ENCODE peak calls at places on chromosomes 11 and 22, in five cellular contexts. One of them, this sample, is unnamed.

GRCh38 chr11:131375421-131375820 is 5.0 kb downstream of the NTM start:
- DNase-seq in lung: no peak
- DNase-seq in cardiac fibroblast: no peak
- DNase-seq in IMR-90: no peak
- DNase-seq in astrocyte of the spinal cord: no peak
- DNase-seq in this sample: no peak

GRCh38 chr11:104191124-104191523 is 27.2 kb upstream of the PDGFD start:
- DNase-seq in IMR-90: peak
- DNase-seq in cardiac fibroblast: peak
- DNase-seq in lung: no peak
- DNase-seq in astrocyte of the spinal cord: peak
- DNase-seq in this sample: peak

GRCh38 chr11:32698579-32698978 is 95.9 kb downstream of the CCDC73 start:
- DNase-seq in cardiac fibroblast: no peak
- DNase-seq in lung: no peak
- DNase-seq in IMR-90: no peak
- DNase-seq in astrocyte of the spinal cord: no peak
- DNase-seq in this sample: no peak

GRCh38 chr11:47495856-47496217 is 46.9 kb upstream of the RAPSN start:
- DNase-seq in IMR-90: no peak
- DNase-seq in lung: no peak
- DNase-seq in astrocyte of the spinal cord: no peak
- DNase-seq in cardiac fibroblast: no peak
- DNase-seq in this sample: no peak

GRCh38 chr11:63558459-63559157 is 4.6 kb downstream of the PLAAT2 start:
- DNase-seq in astrocyte of the spinal cord: no peak
- DNase-seq in lung: no peak
- DNase-seq in cardiac fibroblast: no peak
- DNase-seq in IMR-90: no peak
- DNase-seq in this sample: no peak

GRCh38 chr11:11876458-11876857 is 34.7 kb downstream of the USP47 start:
- DNase-seq in astrocyte of the spinal cord: no peak
- DNase-seq in cardiac fibroblast: peak
- DNase-seq in lung: no peak
- DNase-seq in IMR-90: no peak
- DNase-seq in this sample: peak

GRCh38 chr22:17861909-17862308 is 87.6 kb upstream of the BID start:
- DNase-seq in astrocyte of the spinal cord: no peak
- DNase-seq in IMR-90: no peak
- DNase-seq in lung: no peak
- DNase-seq in cardiac fibroblast: no peak
- DNase-seq in this sample: no peak

GRCh38 chr11:3106736-3107524 is 49.7 kb upstream of the CARS1 start:
- DNase-seq in IMR-90: no peak
- DNase-seq in lung: no peak
- DNase-seq in cardiac fibroblast: no peak
- DNase-seq in astrocyte of the spinal cord: no peak
- DNase-seq in this sample: no peak

GRCh38 chr22:45510376-45511232 is 7.9 kb downstream of the FBLN1 start:
- DNase-seq in astrocyte of the spinal cord: no peak
- DNase-seq in cardiac fibroblast: no peak
- DNase-seq in IMR-90: no peak
- DNase-seq in lung: no peak
- DNase-seq in this sample: no peak

GRCh38 chr11:110774138-110775014 is 62.1 kb upstream of the ARHGAP20 start:
- DNase-seq in astrocyte of the spinal cord: peak
- DNase-seq in IMR-90: peak
- DNase-seq in cardiac fibroblast: peak
- DNase-seq in lung: no peak
- DNase-seq in this sample: no peak

GRCh38 chr11:79062814-79063762 is 377.7 kb downstream of the TENM4 start:
- DNase-seq in IMR-90: peak
- DNase-seq in astrocyte of the spinal cord: no peak
- DNase-seq in cardiac fibroblast: peak
- DNase-seq in lung: no peak
- DNase-seq in this sample: peak

GRCh38 chr22:44664149-44664548 is 37.9 kb upstream of the PRR5 start:
- DNase-seq in astrocyte of the spinal cord: peak
- DNase-seq in cardiac fibroblast: no peak
- DNase-seq in lung: peak
- DNase-seq in IMR-90: peak
- DNase-seq in this sample: peak

GRCh38 chr11:44619931-44620725 is 54.7 kb downstream of the CD82 start:
- DNase-seq in lung: peak
- DNase-seq in cardiac fibroblast: no peak
- DNase-seq in IMR-90: no peak
- DNase-seq in astrocyte of the spinal cord: no peak
- DNase-seq in this sample: no peak

GRCh38 chr11:122202951-122203456 is 87.0 kb upstream of the BLID start:
- DNase-seq in IMR-90: peak
- DNase-seq in cardiac fibroblast: peak
- DNase-seq in astrocyte of the spinal cord: peak
- DNase-seq in lung: peak
- DNase-seq in this sample: peak

GRCh38 chr22:44431256-44431655 is 66.8 kb downstream of the RTL6 start:
- DNase-seq in lung: no peak
- DNase-seq in IMR-90: no peak
- DNase-seq in cardiac fibroblast: no peak
- DNase-seq in astrocyte of the spinal cord: no peak
- DNase-seq in this sample: no peak

GRCh38 chr11:2092464-2092910 is 46.7 kb downstream of the IGF2 start:
- DNase-seq in IMR-90: no peak
- DNase-seq in cardiac fibroblast: no peak
- DNase-seq in astrocyte of the spinal cord: no peak
- DNase-seq in lung: no peak
- DNase-seq in this sample: no peak

GRCh38 chr11:119396835-119397234 is 15.3 kb upstream of the USP2 start:
- DNase-seq in lung: no peak
- DNase-seq in astrocyte of the spinal cord: no peak
- DNase-seq in cardiac fibroblast: no peak
- DNase-seq in IMR-90: no peak
- DNase-seq in this sample: no peak

GRCh38 chr11:125110996-125111340 is 458 bp downstream of the TMEM218 start:
- DNase-seq in cardiac fibroblast: no peak
- DNase-seq in lung: no peak
- DNase-seq in astrocyte of the spinal cord: no peak
- DNase-seq in IMR-90: no peak
- DNase-seq in this sample: peak

GRCh38 chr22:37792494-37792893 is 15.2 kb upstream of the GCAT start:
- DNase-seq in astrocyte of the spinal cord: no peak
- DNase-seq in IMR-90: no peak
- DNase-seq in lung: no peak
- DNase-seq in cardiac fibroblast: no peak
- DNase-seq in this sample: no peak

GRCh38 chr11:66883021-66883968 is 26.4 kb downstream of the LRFN4 start:
- DNase-seq in IMR-90: peak
- DNase-seq in lung: peak
- DNase-seq in cardiac fibroblast: peak
- DNase-seq in astrocyte of the spinal cord: peak
- DNase-seq in this sample: peak

GRCh38 chr22:27041745-27042144 is 384.4 kb downstream of the MIAT start:
- DNase-seq in cardiac fibroblast: no peak
- DNase-seq in IMR-90: no peak
- DNase-seq in astrocyte of the spinal cord: no peak
- DNase-seq in lung: no peak
- DNase-seq in this sample: no peak

GRCh38 chr11:25876456-25876965 is 455.4 kb upstream of the ANO3 start:
- DNase-seq in astrocyte of the spinal cord: no peak
- DNase-seq in IMR-90: no peak
- DNase-seq in cardiac fibroblast: no peak
- DNase-seq in lung: no peak
- DNase-seq in this sample: no peak

GRCh38 chr11:110086892-110087309 is 6.3 kb upstream of the ZC3H12C start:
- DNase-seq in IMR-90: peak
- DNase-seq in astrocyte of the spinal cord: no peak
- DNase-seq in lung: no peak
- DNase-seq in cardiac fibroblast: peak
- DNase-seq in this sample: peak

GRCh38 chr11:103808246-103808645 is 228.2 kb upstream of the DDI1 start:
- DNase-seq in astrocyte of the spinal cord: no peak
- DNase-seq in lung: no peak
- DNase-seq in IMR-90: peak
- DNase-seq in cardiac fibroblast: no peak
- DNase-seq in this sample: no peak

GRCh38 chr22:32378703-32379272 is 21.1 kb downstream of the RFPL3 start:
- DNase-seq in IMR-90: peak
- DNase-seq in lung: no peak
- DNase-seq in astrocyte of the spinal cord: peak
- DNase-seq in cardiac fibroblast: peak
- DNase-seq in this sample: peak

GRCh38 chr11:113505541-113506375 is 30.6 kb upstream of the DRD2 start:
- DNase-seq in astrocyte of the spinal cord: peak
- DNase-seq in lung: no peak
- DNase-seq in cardiac fibroblast: peak
- DNase-seq in IMR-90: peak
- DNase-seq in this sample: peak

GRCh38 chr11:73597340-73597955 is 464 bp downstream of the FAM168A start:
- DNase-seq in cardiac fibroblast: no peak
- DNase-seq in IMR-90: no peak
- DNase-seq in lung: no peak
- DNase-seq in astrocyte of the spinal cord: no peak
- DNase-seq in this sample: no peak

GRCh38 chr11:73596547-73596946 is 1.4 kb downstream of the FAM168A start:
- DNase-seq in IMR-90: no peak
- DNase-seq in lung: no peak
- DNase-seq in cardiac fibroblast: no peak
- DNase-seq in astrocyte of the spinal cord: no peak
- DNase-seq in this sample: no peak

GRCh38 chr11:73592640-73593039 is 5.3 kb downstream of the FAM168A start:
- DNase-seq in cardiac fibroblast: no peak
- DNase-seq in IMR-90: no peak
- DNase-seq in astrocyte of the spinal cord: no peak
- DNase-seq in lung: no peak
- DNase-seq in this sample: no peak

GRCh38 chr11:73598719-73599379 is 937 bp upstream of the FAM168A start:
- DNase-seq in astrocyte of the spinal cord: no peak
- DNase-seq in cardiac fibroblast: no peak
- DNase-seq in IMR-90: no peak
- DNase-seq in lung: no peak
- DNase-seq in this sample: no peak

GRCh38 chr11:73597956-73598718 is at the start of gene FAM168A:
- DNase-seq in cardiac fibroblast: peak
- DNase-seq in astrocyte of the spinal cord: peak
- DNase-seq in lung: peak
- DNase-seq in IMR-90: peak
- DNase-seq in this sample: peak
- TF ChIP-seq CTCF in cardiac fibroblast: peak
- TF ChIP-seq CTCF in astrocyte of the spinal cord: no peak
- TF ChIP-seq CTCF in lung: no peak
- TF ChIP-seq CTCF in IMR-90: peak
- TF ChIP-seq CTCF in this sample: peak

GRCh38 chr11:111937859-111938258 is 716 bp downstream of the DIXDC1 start:
- DNase-seq in astrocyte of the spinal cord: peak
- DNase-seq in IMR-90: no peak
- DNase-seq in cardiac fibroblast: no peak
- DNase-seq in lung: no peak
- DNase-seq in this sample: no peak

GRCh38 chr11:111934301-111934700 is 2.8 kb upstream of the DIXDC1 start:
- DNase-seq in astrocyte of the spinal cord: no peak
- DNase-seq in IMR-90: no peak
- DNase-seq in cardiac fibroblast: no peak
- DNase-seq in lung: no peak
- DNase-seq in this sample: no peak

GRCh38 chr11:111935331-111936044 is 1.7 kb upstream of the DIXDC1 start:
- DNase-seq in cardiac fibroblast: no peak
- DNase-seq in IMR-90: peak
- DNase-seq in astrocyte of the spinal cord: no peak
- DNase-seq in lung: no peak
- DNase-seq in this sample: no peak

GRCh38 chr11:111937461-111937769 is 272 bp downstream of the DIXDC1 start:
- DNase-seq in IMR-90: no peak
- DNase-seq in lung: no peak
- DNase-seq in cardiac fibroblast: no peak
- DNase-seq in astrocyte of the spinal cord: no peak
- DNase-seq in this sample: no peak

GRCh38 chr11:111936045-111936400 is 1.1 kb upstream of the DIXDC1 start:
- DNase-seq in astrocyte of the spinal cord: peak
- DNase-seq in IMR-90: peak
- DNase-seq in cardiac fibroblast: no peak
- DNase-seq in lung: no peak
- DNase-seq in this sample: no peak
- H3K4me3 ChIP-seq in astrocyte of the spinal cord: peak
- H3K4me3 ChIP-seq in IMR-90: peak
- H3K4me3 ChIP-seq in cardiac fibroblast: no peak
- H3K4me3 ChIP-seq in lung: no peak
- H3K4me3 ChIP-seq in this sample: no peak

GRCh38 chr11:74633406-74634393 is 41.3 kb downstream of the POLD3 start:
- DNase-seq in lung: no peak
- DNase-seq in cardiac fibroblast: no peak
- DNase-seq in IMR-90: no peak
- DNase-seq in astrocyte of the spinal cord: no peak
- DNase-seq in this sample: no peak

GRCh38 chr11:74636633-74637184 is 44.3 kb downstream of the POLD3 start:
- DNase-seq in lung: no peak
- DNase-seq in IMR-90: peak
- DNase-seq in astrocyte of the spinal cord: peak
- DNase-seq in cardiac fibroblast: peak
- DNase-seq in this sample: peak

GRCh38 chr11:74630043-74630442 is 37.7 kb downstream of the POLD3 start:
- DNase-seq in cardiac fibroblast: no peak
- DNase-seq in IMR-90: no peak
- DNase-seq in lung: no peak
- DNase-seq in astrocyte of the spinal cord: no peak
- DNase-seq in this sample: no peak

GRCh38 chr11:74639533-74639932 is 47.2 kb downstream of the POLD3 start:
- DNase-seq in cardiac fibroblast: peak
- DNase-seq in IMR-90: no peak
- DNase-seq in astrocyte of the spinal cord: no peak
- DNase-seq in lung: no peak
- DNase-seq in this sample: no peak

GRCh38 chr11:74634537-74634936 is 42.2 kb downstream of the POLD3 start:
- DNase-seq in lung: no peak
- DNase-seq in astrocyte of the spinal cord: peak
- DNase-seq in cardiac fibroblast: peak
- DNase-seq in IMR-90: peak
- DNase-seq in this sample: peak
- TF ChIP-seq CTCF in lung: no peak
- TF ChIP-seq CTCF in astrocyte of the spinal cord: peak
- TF ChIP-seq CTCF in cardiac fibroblast: peak
- TF ChIP-seq CTCF in IMR-90: peak
- TF ChIP-seq CTCF in this sample: peak

GRCh38 chr22:49960967-49961600 is 512 bp downstream of the PIM3 start:
- DNase-seq in lung: peak
- DNase-seq in astrocyte of the spinal cord: peak
- DNase-seq in IMR-90: no peak
- DNase-seq in cardiac fibroblast: peak
- DNase-seq in this sample: peak
- H3K4me3 ChIP-seq in lung: peak
- H3K4me3 ChIP-seq in astrocyte of the spinal cord: peak
- H3K4me3 ChIP-seq in IMR-90: peak
- H3K4me3 ChIP-seq in cardiac fibroblast: peak
- H3K4me3 ChIP-seq in this sample: peak

GRCh38 chr11:117000039-117000740 is 98.0 kb downstream of the SIK3 start:
- DNase-seq in IMR-90: no peak
- DNase-seq in astrocyte of the spinal cord: no peak
- DNase-seq in cardiac fibroblast: no peak
- DNase-seq in lung: no peak
- DNase-seq in this sample: no peak
- TF ChIP-seq CTCF in IMR-90: no peak
- TF ChIP-seq CTCF in astrocyte of the spinal cord: no peak
- TF ChIP-seq CTCF in cardiac fibroblast: no peak
- TF ChIP-seq CTCF in lung: no peak
- TF ChIP-seq CTCF in this sample: no peak

This sample was measured in brain microvascular endothelial cell.